ENCODE peak calls at places on chromosomes 3 and 15, in six cellular contexts. G is H9, E is mesenchymal stem cell, Y is neuronal stem cell, X is IMR-90, N is H1. B is an unnamed sample. For H3K4me1, the result is how much of the 10 kb centered on the place peaks cover.

GRCh38 chr15:92277776-92278175 is 115.9 kb upstream of the ST8SIA2 start:
- DNase-seq in G (peak), E (no peak), Y (no peak), X (no peak), N (no peak), B (peak)

GRCh38 chr3:14620512-14620911 is 31.1 kb upstream of the CCDC174 start:
- DNase-seq in G (peak), E (no peak), Y (peak), X (no peak), N (no peak), B (no peak)

GRCh38 chr3:27712136-27713065 is 9.7 kb downstream of the EOMES start:
- DNase-seq in G (peak), E (peak), Y (no peak), X (peak), N (no peak), B (peak)

GRCh38 chr3:194401815-194402461 is 2.9 kb upstream of the GP5 start:
- DNase-seq in G (no peak), E (no peak), Y (no peak), X (no peak), N (no peak), B (no peak)

GRCh38 chr3:70531063-70531657 is 218.7 kb upstream of the MDFIC2 start:
- DNase-seq in G (no peak), E (peak), Y (peak), X (peak), N (no peak), B (peak)

GRCh38 chr15:32986147-32986546 is 208.4 kb downstream of the FMN1 start:
- DNase-seq in G (no peak), E (no peak), Y (no peak), X (peak), N (no peak), B (no peak)

GRCh38 chr3:179955798-179956197 is 80.9 kb downstream of the PEX5L start:
- DNase-seq in G (no peak), E (no peak), Y (no peak), X (no peak), N (no peak), B (no peak)

GRCh38 chr15:47670365-47670764 is 46.9 kb upstream of the SEMA6D start:
- DNase-seq in G (no peak), E (no peak), Y (no peak), X (no peak), N (no peak), B (no peak)

GRCh38 chr15:39582286-39582976 is 1.6 kb downstream of the THBS1 start:
- DNase-seq in G (no peak), E (peak), Y (no peak), X (peak), N (no peak), B (no peak)
- H3K4me1 ChIP-seq in G (under half), E (under half), Y (under half), X (under half), N (under half), B (under half)

GRCh38 chr3:98449606-98450193 is 13.3 kb upstream of the OR5K1 start:
- DNase-seq in G (no peak), E (no peak), Y (no peak), X (no peak), N (no peak), B (no peak)

GRCh38 chr3:98457543-98457942 is 5.5 kb upstream of the OR5K1 start:
- DNase-seq in G (no peak), E (no peak), Y (no peak), X (no peak), N (no peak), B (peak)

GRCh38 chr3:98450372-98450771 is 12.6 kb upstream of the OR5K1 start:
- DNase-seq in G (no peak), E (no peak), Y (no peak), X (no peak), N (no peak), B (no peak)

GRCh38 chr3:98454929-98455328 is 8.1 kb upstream of the OR5K1 start:
- DNase-seq in G (no peak), E (no peak), Y (no peak), X (no peak), N (no peak), B (no peak)

GRCh38 chr3:98453827-98454226 is 9.2 kb upstream of the OR5K1 start:
- DNase-seq in G (no peak), E (no peak), Y (no peak), X (no peak), N (no peak), B (no peak)
- H2BK15ac ChIP-seq in G (no peak), E (no peak), Y (no peak), X (no peak), N (no peak), B (no peak)

GRCh38 chr15:58513681-58514336 is 82.0 kb downstream of the LIPC start:
- DNase-seq in G (no peak), E (no peak), Y (no peak), X (no peak), N (no peak), B (no peak)
- H3K4me1 ChIP-seq in G (under half), E (under half), Y (under half), X (under half), N (under half), B (under half)

GRCh38 chr3:17642474-17642873 is 100.0 kb downstream of the TBC1D5 start:
- DNase-seq in G (no peak), E (no peak), Y (no peak), X (no peak), N (no peak), B (peak)
- H2BK15ac ChIP-seq in G (no peak), E (no peak), Y (no peak), X (no peak), N (no peak), B (no peak)

GRCh38 chr15:75045332-75046015 is 22.1 kb downstream of the PPCDC start:
- DNase-seq in G (no peak), E (no peak), Y (no peak), X (no peak), N (no peak), B (no peak)
- H3K4me1 ChIP-seq in G (under half), E (under half), Y (under half), X (under half), N (under half), B (under half)

DNA sequence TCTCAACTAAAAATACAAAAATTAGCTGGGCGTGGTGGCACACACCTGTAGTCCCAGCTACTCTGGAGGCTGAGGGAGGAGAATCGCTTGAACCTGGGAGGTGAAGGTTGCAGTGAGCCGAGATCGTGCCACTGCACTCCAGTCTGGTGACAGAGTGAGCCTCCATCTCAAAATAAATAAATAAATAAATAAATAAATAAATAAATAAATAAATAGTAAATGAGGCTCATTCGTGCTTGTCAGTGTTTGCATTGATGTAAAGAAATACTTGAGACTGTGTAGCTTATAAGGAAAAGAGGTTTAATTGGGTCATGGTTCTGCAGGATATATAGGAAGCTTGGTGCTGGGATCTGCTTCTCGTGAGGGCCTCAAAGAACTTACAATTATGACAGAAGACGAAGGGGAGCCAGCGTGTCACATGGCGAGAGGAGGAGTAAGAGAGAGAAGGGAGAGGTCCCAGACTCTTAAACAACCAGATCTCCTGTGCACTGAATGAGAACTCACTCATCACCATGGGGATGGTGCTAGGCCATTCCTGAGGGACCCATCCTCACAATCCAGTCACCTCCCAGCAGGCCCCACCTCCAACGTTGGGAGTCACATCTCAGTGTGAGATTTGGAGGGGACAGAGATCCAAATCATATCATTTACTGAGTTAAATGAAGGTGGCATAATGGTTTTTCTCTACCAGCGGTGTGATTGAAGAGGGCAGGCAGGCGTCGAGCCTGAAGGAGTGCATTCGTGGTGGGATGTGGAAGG is 104.5 kb downstream of the FNDC3B start:
- DNase-seq in G (no peak), E (no peak), Y (no peak), X (no peak), N (no peak), B (no peak)
- H2BK15ac ChIP-seq in G (no peak), E (no peak), Y (no peak), X (no peak), N (no peak), B (no peak)

DNA sequence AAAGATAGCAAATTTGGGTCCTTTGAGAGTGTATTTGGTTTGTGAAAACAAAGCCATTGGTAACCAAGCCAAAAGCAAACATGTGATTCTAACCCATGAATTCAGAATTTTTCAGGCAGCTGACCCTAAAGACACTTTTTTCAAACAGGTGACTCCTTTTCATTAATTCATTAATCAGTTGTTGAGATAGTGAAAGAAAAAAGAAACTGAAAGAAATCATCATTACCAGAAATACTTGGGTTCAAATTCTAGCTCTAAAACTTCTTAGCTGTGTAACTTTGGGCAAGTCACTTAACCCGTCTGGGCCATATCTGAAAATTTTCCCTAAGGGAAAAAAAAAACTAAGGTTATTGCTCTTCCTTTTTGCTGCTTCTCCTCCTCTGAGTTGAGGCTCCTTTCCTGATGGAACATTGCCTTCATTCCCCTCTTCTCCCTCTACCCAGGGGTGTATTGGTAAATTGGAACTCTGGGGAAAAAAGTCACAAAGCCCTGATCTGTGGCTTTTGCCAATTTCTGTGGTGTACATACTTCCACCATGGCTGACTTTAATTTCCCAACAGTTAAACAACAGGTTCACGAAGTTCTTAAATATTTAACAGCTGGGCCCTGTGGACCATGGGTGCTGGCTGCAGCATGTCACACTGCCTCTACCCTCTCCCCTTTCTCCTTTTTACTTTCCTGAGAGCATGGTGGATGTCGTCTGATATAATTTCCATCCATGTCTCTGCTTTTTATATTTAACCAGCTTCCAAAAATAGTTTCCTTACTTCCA is 120.3 kb downstream of the ASB7 start:
- DNase-seq in G (no peak), E (no peak), Y (no peak), X (no peak), N (no peak), B (no peak)
- H3K4me1 ChIP-seq in G (under half), E (under half), Y (under half), X (under half), N (under half), B (under half)

GRCh38 chr3:165148901-165149441 is 47.2 kb downstream of the SLITRK3 start:
- DNase-seq in G (no peak), E (no peak), Y (no peak), X (no peak), N (no peak), B (no peak)
- H2BK15ac ChIP-seq in G (no peak), E (no peak), Y (no peak), X (no peak), N (no peak), B (no peak)

GRCh38 chr3:135990903-135991302 is 25.4 kb downstream of the PPP2R3A start:
- DNase-seq in G (no peak), E (no peak), Y (no peak), X (no peak), N (no peak), B (no peak)
- H3K4me1 ChIP-seq in G (under half), E (under half), Y (under half), X (under half), N (under half), B (under half)

DNA sequence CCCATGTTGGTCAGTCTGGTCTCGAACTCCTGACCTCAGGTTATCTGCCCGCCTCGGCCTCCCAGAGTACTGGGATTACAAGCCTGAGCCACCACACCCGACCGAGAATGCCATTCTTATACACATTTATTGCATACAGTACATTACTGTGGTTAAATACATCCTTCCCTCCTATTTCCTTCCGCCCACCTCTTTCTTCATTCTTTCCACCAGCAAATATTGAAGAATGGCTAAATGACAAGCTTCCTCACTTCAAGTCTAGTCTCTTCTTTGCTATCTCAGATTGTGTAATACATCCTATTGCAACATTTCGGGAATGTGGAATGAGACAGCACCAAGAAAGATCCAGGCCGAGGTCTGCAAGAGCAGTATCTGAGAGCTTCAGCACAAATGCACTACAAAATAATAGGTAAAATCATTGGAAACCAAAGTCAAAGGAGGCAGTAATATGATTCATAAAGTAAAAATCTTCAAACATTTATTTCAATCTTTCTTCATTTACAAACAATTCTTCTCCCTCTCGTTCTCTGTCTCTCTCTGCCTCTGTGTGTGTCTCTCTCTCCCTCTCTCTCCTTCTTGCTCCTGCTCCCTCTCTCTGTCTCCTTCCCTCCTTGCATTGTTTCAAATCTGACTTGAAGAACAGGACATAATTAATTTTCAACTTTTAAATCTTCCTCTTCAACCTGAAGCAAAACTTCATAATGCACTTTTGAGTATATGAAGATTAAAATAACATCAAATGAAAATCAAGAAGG is 94.7 kb upstream of the TGFBR2 start:
- DNase-seq in G (no peak), E (peak), Y (no peak), X (peak), N (no peak), B (peak)
- H2BK15ac ChIP-seq in G (no peak), E (no peak), Y (no peak), X (no peak), N (no peak), B (no peak)